ENCODE peak calls at places on chromosome 6, in six cellular contexts. One of them, this sample, is unnamed.

GRCh38 chr6:113162739-113163138 is 694.4 kb upstream of the MARCKS start:
- DNase-seq in HepG2: no peak
- DNase-seq in K562: no peak
- DNase-seq in GM12878: no peak
- DNase-seq in H1: no peak
- DNase-seq in SK-N-SH: no peak
- DNase-seq in this sample: no peak

GRCh38 chr6:170125447-170126300 is 165.2 kb downstream of the DLL1 start:
- DNase-seq in H1: no peak
- DNase-seq in GM12878: no peak
- DNase-seq in HepG2: no peak
- DNase-seq in K562: no peak
- DNase-seq in SK-N-SH: peak
- DNase-seq in this sample: no peak

GRCh38 chr6:123417411-123417810 is 219.3 kb downstream of the TRDN start:
- DNase-seq in GM12878: no peak
- DNase-seq in K562: no peak
- DNase-seq in H1: no peak
- DNase-seq in HepG2: no peak
- DNase-seq in SK-N-SH: no peak
- DNase-seq in this sample: no peak

GRCh38 chr6:5866547-5867051 is 140.1 kb downstream of the NRN1 start:
- DNase-seq in H1: no peak
- DNase-seq in SK-N-SH: no peak
- DNase-seq in HepG2: peak
- DNase-seq in GM12878: no peak
- DNase-seq in K562: no peak
- DNase-seq in this sample: no peak

GRCh38 chr6:110188791-110189190 is 8.6 kb downstream of the CDC40 start:
- DNase-seq in HepG2: no peak
- DNase-seq in K562: no peak
- DNase-seq in SK-N-SH: no peak
- DNase-seq in H1: no peak
- DNase-seq in GM12878: no peak
- DNase-seq in this sample: no peak

GRCh38 chr6:161418458-161418945 is 144.6 kb upstream of the AGPAT4 start:
- DNase-seq in HepG2: peak
- DNase-seq in SK-N-SH: peak
- DNase-seq in H1: no peak
- DNase-seq in K562: peak
- DNase-seq in GM12878: no peak
- DNase-seq in this sample: peak

GRCh38 chr6:89483111-89483720 is 50.3 kb downstream of the ANKRD6 start:
- DNase-seq in H1: peak
- DNase-seq in HepG2: peak
- DNase-seq in K562: no peak
- DNase-seq in GM12878: no peak
- DNase-seq in SK-N-SH: no peak
- DNase-seq in this sample: no peak

GRCh38 chr6:77425216-77425615 is 38.1 kb downstream of the HTR1B start:
- DNase-seq in SK-N-SH: no peak
- DNase-seq in HepG2: no peak
- DNase-seq in GM12878: no peak
- DNase-seq in H1: no peak
- DNase-seq in K562: no peak
- DNase-seq in this sample: no peak

GRCh38 chr6:14885471-14885987 is 360.3 kb upstream of the JARID2 start:
- DNase-seq in SK-N-SH: no peak
- DNase-seq in H1: no peak
- DNase-seq in K562: no peak
- DNase-seq in HepG2: no peak
- DNase-seq in GM12878: no peak
- DNase-seq in this sample: no peak

GRCh38 chr6:101509556-101509955 is 116.0 kb downstream of the GRIK2 start:
- DNase-seq in HepG2: no peak
- DNase-seq in GM12878: no peak
- DNase-seq in SK-N-SH: no peak
- DNase-seq in K562: no peak
- DNase-seq in H1: no peak
- DNase-seq in this sample: no peak

GRCh38 chr6:3587660-3588059 is 130.8 kb upstream of the SLC22A23 start:
- DNase-seq in SK-N-SH: no peak
- DNase-seq in HepG2: no peak
- DNase-seq in H1: no peak
- DNase-seq in K562: no peak
- DNase-seq in GM12878: no peak
- DNase-seq in this sample: no peak

GRCh38 chr6:56595490-56596122 is 47.1 kb downstream of the DST start:
- DNase-seq in GM12878: peak
- DNase-seq in HepG2: peak
- DNase-seq in K562: peak
- DNase-seq in H1: no peak
- DNase-seq in SK-N-SH: peak
- DNase-seq in this sample: peak
- TF ChIP-seq GABPA in GM12878: no peak
- TF ChIP-seq GABPA in HepG2: no peak
- TF ChIP-seq GABPA in K562: no peak
- TF ChIP-seq GABPA in H1: no peak
- TF ChIP-seq GABPA in SK-N-SH: no peak
- TF ChIP-seq GABPA in this sample: no peak

GRCh38 chr6:145008715-145009114 is 723.6 kb downstream of the UTRN start:
- DNase-seq in GM12878: no peak
- DNase-seq in H1: no peak
- DNase-seq in SK-N-SH: no peak
- DNase-seq in K562: no peak
- DNase-seq in HepG2: no peak
- DNase-seq in this sample: no peak

GRCh38 chr6:145012039-145012662 is 723.2 kb downstream of the EPM2A start:
- DNase-seq in H1: no peak
- DNase-seq in K562: no peak
- DNase-seq in HepG2: no peak
- DNase-seq in GM12878: no peak
- DNase-seq in SK-N-SH: no peak
- DNase-seq in this sample: no peak

GRCh38 chr6:145006914-145007313 is 721.8 kb downstream of the UTRN start:
- DNase-seq in K562: no peak
- DNase-seq in H1: no peak
- DNase-seq in GM12878: no peak
- DNase-seq in HepG2: no peak
- DNase-seq in SK-N-SH: no peak
- DNase-seq in this sample: no peak

GRCh38 chr6:145009691-145010090 is 724.6 kb downstream of the UTRN start:
- DNase-seq in K562: no peak
- DNase-seq in GM12878: no peak
- DNase-seq in H1: no peak
- DNase-seq in SK-N-SH: no peak
- DNase-seq in HepG2: no peak
- DNase-seq in this sample: no peak
- TF ChIP-seq GABPA in K562: no peak
- TF ChIP-seq GABPA in GM12878: no peak
- TF ChIP-seq GABPA in H1: no peak
- TF ChIP-seq GABPA in SK-N-SH: no peak
- TF ChIP-seq GABPA in HepG2: no peak
- TF ChIP-seq GABPA in this sample: no peak

DNA sequence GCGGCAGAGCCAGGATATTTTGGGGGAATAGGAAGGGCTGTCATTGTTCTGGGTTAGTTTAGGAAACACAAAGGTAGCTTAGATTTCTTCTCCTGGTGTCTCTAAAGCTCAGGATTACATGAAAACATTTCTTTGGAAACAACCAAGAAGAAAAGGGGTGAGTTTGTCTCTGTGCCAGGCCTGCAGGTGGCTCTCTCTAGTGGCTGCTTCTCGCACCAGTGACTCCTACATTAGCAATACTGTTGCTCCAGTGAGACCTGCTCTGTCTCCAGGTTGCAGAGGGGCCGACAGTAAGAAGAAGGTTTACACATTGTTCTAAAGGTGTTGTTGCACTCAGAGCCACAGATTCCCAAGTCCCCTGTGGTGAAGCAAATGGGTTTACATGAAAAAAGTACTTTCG is 104.6 kb upstream of the GLP1R start:
- DNase-seq in H1: no peak
- DNase-seq in GM12878: no peak
- DNase-seq in SK-N-SH: no peak
- DNase-seq in HepG2: no peak
- DNase-seq in K562: peak
- DNase-seq in this sample: no peak
- TF ChIP-seq GABPA in H1: no peak
- TF ChIP-seq GABPA in GM12878: no peak
- TF ChIP-seq GABPA in SK-N-SH: no peak
- TF ChIP-seq GABPA in HepG2: no peak
- TF ChIP-seq GABPA in K562: no peak
- TF ChIP-seq GABPA in this sample: no peak

DNA sequence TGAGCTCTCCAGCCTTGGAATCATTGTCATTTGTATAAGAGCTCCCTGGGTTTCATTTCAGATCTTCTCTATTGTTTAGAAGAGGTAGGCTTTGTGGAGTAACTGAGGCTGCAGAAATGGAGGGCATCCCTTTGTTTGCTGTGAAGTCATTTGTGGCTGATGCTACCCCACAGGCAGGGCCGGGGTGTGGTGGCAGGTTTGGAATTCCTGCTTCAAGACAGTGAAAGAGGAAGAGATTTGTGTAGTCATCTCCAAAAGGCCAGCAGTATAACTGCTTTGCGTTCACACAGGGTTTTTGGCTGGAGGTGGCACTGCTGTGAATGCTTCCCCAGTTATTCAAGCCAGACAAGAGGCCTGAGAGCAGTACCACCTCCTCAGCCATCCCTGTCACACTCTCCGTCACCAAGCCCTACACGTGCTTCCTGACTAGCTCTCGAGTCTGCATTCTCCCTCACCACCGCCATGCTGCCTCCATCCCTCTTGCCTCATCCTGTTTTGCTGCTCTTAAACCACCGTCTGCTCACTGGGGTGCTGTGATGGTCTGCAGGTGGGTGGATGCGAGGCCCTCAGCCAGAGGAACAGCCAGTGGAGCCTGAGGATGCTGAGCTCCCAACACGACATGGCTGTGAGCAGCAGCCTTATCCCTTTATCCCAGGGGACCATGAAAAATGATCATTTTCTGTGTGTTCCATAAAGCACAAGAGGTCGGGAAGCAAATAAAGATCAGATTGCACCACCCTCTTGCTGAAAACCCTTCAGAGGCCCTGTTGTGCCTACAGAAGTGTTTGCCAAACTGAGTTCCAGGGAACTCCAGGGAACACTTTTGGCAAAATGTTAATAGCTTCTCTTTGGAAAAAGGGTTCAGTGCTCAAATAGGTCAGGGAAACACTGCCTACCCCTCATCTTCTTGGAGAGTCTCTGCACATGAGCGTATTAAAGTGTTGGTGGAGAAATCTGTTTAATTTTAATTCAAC is 24.1 kb downstream of the ARMC2 start:
- DNase-seq in GM12878: no peak
- DNase-seq in H1: no peak
- DNase-seq in K562: no peak
- DNase-seq in SK-N-SH: no peak
- DNase-seq in HepG2: no peak
- DNase-seq in this sample: no peak
- TF ChIP-seq GABPA in GM12878: no peak
- TF ChIP-seq GABPA in H1: no peak
- TF ChIP-seq GABPA in K562: no peak
- TF ChIP-seq GABPA in SK-N-SH: no peak
- TF ChIP-seq GABPA in HepG2: no peak
- TF ChIP-seq GABPA in this sample: no peak

GRCh38 chr6:31758281-31758680 is 4.2 kb upstream of the SAPCD1 start:
- DNase-seq in H1: no peak
- DNase-seq in GM12878: no peak
- DNase-seq in SK-N-SH: no peak
- DNase-seq in K562: no peak
- DNase-seq in HepG2: no peak
- DNase-seq in this sample: no peak

GRCh38 chr6:31749301-31750036 is 9.7 kb downstream of the MSH5 start:
- DNase-seq in GM12878: no peak
- DNase-seq in HepG2: no peak
- DNase-seq in H1: no peak
- DNase-seq in K562: no peak
- DNase-seq in SK-N-SH: no peak
- DNase-seq in this sample: no peak

GRCh38 chr6:31750411-31751022 is 10.7 kb downstream of the MSH5 start:
- DNase-seq in K562: peak
- DNase-seq in HepG2: no peak
- DNase-seq in H1: no peak
- DNase-seq in GM12878: no peak
- DNase-seq in SK-N-SH: no peak
- DNase-seq in this sample: no peak

GRCh38 chr6:31752739-31753319 is 9.6 kb upstream of the SAPCD1 start:
- DNase-seq in K562: no peak
- DNase-seq in H1: no peak
- DNase-seq in HepG2: no peak
- DNase-seq in SK-N-SH: no peak
- DNase-seq in GM12878: no peak
- DNase-seq in this sample: no peak
- TF ChIP-seq GABPA in K562: no peak
- TF ChIP-seq GABPA in H1: no peak
- TF ChIP-seq GABPA in HepG2: no peak
- TF ChIP-seq GABPA in SK-N-SH: no peak
- TF ChIP-seq GABPA in GM12878: no peak
- TF ChIP-seq GABPA in this sample: no peak

GRCh38 chr6:85114583-85114939 is 335.3 kb upstream of the NT5E start:
- DNase-seq in SK-N-SH: no peak
- DNase-seq in K562: no peak
- DNase-seq in H1: no peak
- DNase-seq in HepG2: no peak
- DNase-seq in GM12878: no peak
- DNase-seq in this sample: no peak

GRCh38 chr6:85110943-85111342 is 338.9 kb upstream of the NT5E start:
- DNase-seq in H1: no peak
- DNase-seq in GM12878: no peak
- DNase-seq in K562: no peak
- DNase-seq in SK-N-SH: no peak
- DNase-seq in HepG2: no peak
- DNase-seq in this sample: no peak

GRCh38 chr6:85112540-85112939 is 337.3 kb upstream of the NT5E start:
- DNase-seq in GM12878: no peak
- DNase-seq in H1: no peak
- DNase-seq in SK-N-SH: no peak
- DNase-seq in HepG2: no peak
- DNase-seq in K562: no peak
- DNase-seq in this sample: no peak

GRCh38 chr6:85113934-85114582 is 335.8 kb upstream of the NT5E start:
- DNase-seq in K562: peak
- DNase-seq in H1: no peak
- DNase-seq in SK-N-SH: no peak
- DNase-seq in HepG2: no peak
- DNase-seq in GM12878: no peak
- DNase-seq in this sample: no peak

DNA sequence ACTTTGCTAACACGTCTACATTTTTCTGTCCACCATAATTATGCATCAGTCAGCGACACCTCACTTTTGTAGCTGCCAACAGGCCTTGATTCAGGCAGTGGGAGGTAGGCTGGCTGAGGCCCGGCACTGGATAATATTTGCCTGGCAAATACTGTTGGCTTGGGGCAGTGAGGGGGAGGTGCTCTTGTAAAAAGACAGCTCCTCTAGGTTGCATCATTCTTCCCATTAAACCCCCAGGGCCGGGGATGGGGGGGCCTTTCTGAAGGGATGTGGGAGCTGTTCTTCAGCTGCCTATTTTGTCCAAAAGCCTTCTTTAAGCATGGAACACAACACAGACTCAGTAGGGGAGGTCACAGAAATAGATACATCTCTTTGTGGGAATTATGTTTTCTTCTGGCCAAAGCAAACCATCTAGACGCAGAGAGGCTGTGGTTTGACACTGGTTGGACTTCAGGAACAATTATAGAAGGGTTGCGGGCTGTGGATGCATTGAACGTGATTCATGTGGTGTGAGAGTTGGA is 338.3 kb upstream of the NT5E start:
- DNase-seq in SK-N-SH: no peak
- DNase-seq in HepG2: no peak
- DNase-seq in H1: no peak
- DNase-seq in K562: no peak
- DNase-seq in GM12878: no peak
- DNase-seq in this sample: no peak
- TF ChIP-seq GABPA in SK-N-SH: no peak
- TF ChIP-seq GABPA in HepG2: no peak
- TF ChIP-seq GABPA in H1: no peak
- TF ChIP-seq GABPA in K562: no peak
- TF ChIP-seq GABPA in GM12878: no peak
- TF ChIP-seq GABPA in this sample: no peak

This sample was measured in HL-60.